ENCODE peak calls at places on chromosomes 2 and 18, in seven cellular contexts. R is H9, E is mesenchymal stem cell, C is IMR-90, S is neuronal stem cell, L is H1, U is trophoblast cell. X is an unnamed sample.

GRCh38 chr18:79275992-79276391 is 119.7 kb upstream of the NFATC1 start:
- DNase-seq in R (no peak), E (peak; percentile 2), C (no peak), S (no peak), L (no peak), U (peak; percentile 4), X (no peak)

GRCh38 chr2:182521453-182522427 is 94.9 kb upstream of the PDE1A start:
- DNase-seq in R (no peak), E (no peak), C (no peak), S (no peak), L (no peak), U (no peak), X (no peak)

GRCh38 chr2:6653281-6653750 is 212.4 kb downstream of the CMPK2 start:
- DNase-seq in R (no peak), E (no peak), C (no peak), S (no peak), L (no peak), U (peak; percentile 15), X (no peak)

GRCh38 chr2:160145471-160145870 is 54.6 kb downstream of the ITGB6 start:
- DNase-seq in R (no peak), E (no peak), C (no peak), S (no peak), L (no peak), U (no peak), X (no peak)

GRCh38 chr2:232309592-232309991 is 69.0 kb upstream of the ALPP start:
- DNase-seq in R (no peak), E (no peak), C (no peak), S (no peak), L (no peak), U (no peak), X (peak; percentile 45)

GRCh38 chr2:236941551-236941950 is 144.1 kb upstream of the COPS8 start:
- DNase-seq in R (no peak), E (peak; percentile 31), C (no peak), S (no peak), L (no peak), U (no peak), X (no peak)

GRCh38 chr2:55807900-55808299 is 114.3 kb upstream of the PNPT1 start:
- DNase-seq in R (no peak), E (no peak), C (no peak), S (no peak), L (no peak), U (no peak), X (no peak)

GRCh38 chr2:174473796-174474195 is 13.0 kb downstream of the GPR155 start:
- DNase-seq in R (no peak), E (peak; percentile 18), C (no peak), S (no peak), L (no peak), U (no peak), X (no peak)

GRCh38 chr2:16155351-16156145 is 215.2 kb downstream of the MYCN start:
- DNase-seq in R (no peak), E (no peak), C (no peak), S (no peak), L (no peak), U (peak; percentile 0), X (peak; percentile 32)

GRCh38 chr2:42224422-42225067 is 55.4 kb downstream of the EML4 start:
- DNase-seq in R (no peak), E (no peak), C (no peak), S (no peak), L (no peak), U (no peak), X (no peak)

GRCh38 chr2:133680399-133681044 is 112.3 kb upstream of the NCKAP5 start:
- DNase-seq in R (no peak), E (no peak), C (no peak), S (no peak), L (no peak), U (no peak), X (no peak)

GRCh38 chr2:81007104-81007503 is 702.6 kb upstream of the LRRTM1 start:
- DNase-seq in R (no peak), E (no peak), C (no peak), S (no peak), L (no peak), U (no peak), X (peak; percentile 28)

GRCh38 chr2:136136921-136137320 is 19.0 kb upstream of the CXCR4 start:
- DNase-seq in R (no peak), E (no peak), C (no peak), S (no peak), L (no peak), U (no peak), X (peak; percentile 27)

GRCh38 chr2:147450661-147451060 is 394.2 kb upstream of the ACVR2A start:
- DNase-seq in R (no peak), E (no peak), C (no peak), S (no peak), L (no peak), U (no peak), X (no peak)

GRCh38 chr18:42413870-42414269 is 458.8 kb downstream of the PIK3C3 start:
- DNase-seq in R (no peak), E (peak; percentile 68), C (no peak), S (no peak), L (no peak), U (no peak), X (no peak)

GRCh38 chr2:47205576-47206141 is 50.6 kb upstream of the STPG4 start:
- DNase-seq in R (no peak), E (no peak), C (peak; percentile 76), S (no peak), L (no peak), U (no peak), X (peak; percentile 52)

GRCh38 chr2:200650195-200650594 is 64.4 kb downstream of the AOX1 start:
- DNase-seq in R (no peak), E (no peak), C (no peak), S (no peak), L (no peak), U (no peak), X (no peak)
- H3K23ac ChIP-seq in R (no peak overlapping the region), E (no peak overlapping the region), C (no peak overlapping the region), S (no peak overlapping the region), L (no peak overlapping the region), U (no peak overlapping the region), X (no peak overlapping the region)

GRCh38 chr2:9754532-9754887 is 88.8 kb upstream of the TAF1B start:
- DNase-seq in R (no peak), E (no peak), C (no peak), S (no peak), L (no peak), U (no peak), X (no peak)

GRCh38 chr2:9755638-9756037 is 87.6 kb upstream of the TAF1B start:
- DNase-seq in R (no peak), E (no peak), C (no peak), S (no peak), L (no peak), U (no peak), X (no peak)

GRCh38 chr2:9753276-9753600 is 90.0 kb upstream of the TAF1B start:
- DNase-seq in R (no peak), E (peak; percentile 85), C (peak; percentile 91), S (no peak), L (no peak), U (peak; percentile 68), X (peak; percentile 34)

GRCh38 chr2:9752441-9753275 is 90.6 kb upstream of the TAF1B start:
- DNase-seq in R (no peak), E (no peak), C (peak; percentile 70), S (no peak), L (no peak), U (no peak), X (no peak)

DNA sequence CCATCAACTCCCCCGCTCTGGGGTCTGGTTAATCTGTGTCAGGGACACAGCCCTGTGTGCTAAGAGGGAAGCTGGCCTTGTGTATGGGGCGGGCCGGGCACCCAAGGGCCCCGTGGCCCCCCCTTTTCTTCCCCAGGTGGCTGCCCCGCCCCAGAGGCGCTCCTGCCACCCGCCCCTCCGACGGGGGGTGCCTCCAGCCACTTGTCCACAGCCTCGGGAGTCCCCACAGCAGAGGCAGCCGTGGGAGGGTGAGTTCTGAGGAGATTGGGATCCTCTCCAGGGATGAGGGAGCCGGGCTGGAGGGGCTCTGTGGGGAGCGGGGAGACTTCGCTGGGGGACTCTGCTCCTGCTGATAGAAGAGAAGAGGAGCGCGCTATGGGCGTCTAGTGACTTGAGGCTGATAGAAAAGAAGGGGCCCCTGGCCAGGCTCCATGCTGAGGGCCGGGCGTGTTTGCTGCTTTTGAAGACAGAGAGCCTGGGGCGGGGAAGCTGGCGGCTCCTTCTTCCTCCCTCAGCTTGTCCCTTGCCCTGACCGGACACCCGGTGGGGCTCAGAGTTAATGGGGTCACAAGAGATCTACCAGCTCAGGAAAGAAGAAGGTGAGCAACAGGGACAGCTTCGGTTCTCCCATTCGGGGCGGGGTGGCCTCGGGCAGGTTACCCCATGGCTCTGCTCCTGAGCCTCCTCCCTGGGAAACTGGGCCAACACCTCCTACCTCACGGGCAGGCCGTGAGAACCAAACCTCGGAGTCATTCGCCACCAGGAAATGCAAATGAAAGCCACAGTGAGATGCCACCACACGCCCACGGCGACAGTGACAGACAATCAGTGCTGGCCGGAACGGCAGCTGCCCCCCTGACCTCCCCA is 89.4 kb upstream of the TAF1B start:
- DNase-seq in R (no peak), E (no peak), C (no peak), S (no peak), L (no peak), U (no peak), X (no peak)
- H3K23ac ChIP-seq in R (no peak overlapping the region), E (peak overlapping the region; percentile 42), C (peak overlapping the region; percentile 31), S (peak overlapping the region; percentile 17), L (no peak overlapping the region), U (no peak overlapping the region), X (no peak overlapping the region)

GRCh38 chr2:67667054-67667908 is 270.1 kb downstream of the ETAA1 start:
- DNase-seq in R (no peak), E (no peak), C (peak; percentile 54), S (no peak), L (no peak), U (no peak), X (no peak)

GRCh38 chr2:67669796-67670195 is 272.7 kb downstream of the ETAA1 start:
- DNase-seq in R (no peak), E (no peak), C (no peak), S (no peak), L (no peak), U (no peak), X (no peak)

GRCh38 chr2:67670704-67671300 is 273.7 kb downstream of the ETAA1 start:
- DNase-seq in R (no peak), E (no peak), C (no peak), S (no peak), L (no peak), U (no peak), X (no peak)

GRCh38 chr2:67666386-67667053 is 269.4 kb downstream of the ETAA1 start:
- DNase-seq in R (no peak), E (no peak), C (peak; percentile 15), S (no peak), L (no peak), U (peak; percentile 57), X (no peak)

GRCh38 chr2:67668538-67668937 is 271.4 kb downstream of the ETAA1 start:
- DNase-seq in R (no peak), E (no peak), C (no peak), S (no peak), L (no peak), U (no peak), X (no peak)
- H3K23ac ChIP-seq in R (no peak overlapping the region), E (no peak overlapping the region), C (no peak overlapping the region), S (no peak overlapping the region), L (no peak overlapping the region), U (no peak overlapping the region), X (no peak overlapping the region)

GRCh38 chr2:221808488-221808887 is 236.4 kb upstream of the EPHA4 start:
- DNase-seq in R (no peak), E (no peak), C (no peak), S (no peak), L (no peak), U (no peak), X (no peak)

GRCh38 chr2:221807706-221808105 is 235.6 kb upstream of the EPHA4 start:
- DNase-seq in R (no peak), E (no peak), C (no peak), S (no peak), L (no peak), U (no peak), X (no peak)

GRCh38 chr2:221810216-221810615 is 238.1 kb upstream of the EPHA4 start:
- DNase-seq in R (no peak), E (no peak), C (no peak), S (no peak), L (no peak), U (no peak), X (no peak)
- H3K23ac ChIP-seq in R (no peak overlapping the region), E (no peak overlapping the region), C (no peak overlapping the region), S (no peak overlapping the region), L (no peak overlapping the region), U (no peak overlapping the region), X (no peak overlapping the region)

X was measured in mesendoderm.